ENCODE peak calls at places on chromosome 1, in seven cellular contexts. One of them, this sample, is unnamed. For H3K27me3, the result is how much of the 10 kb centered on the place peaks cover.

GRCh38 chr1:186858923-186859322 is 30.2 kb downstream of the PLA2G4A start:
- DNase-seq in PC-3: no peak
- DNase-seq in Peyer's patch: no peak
- DNase-seq in cardiac muscle cell: no peak
- DNase-seq in keratinocyte: peak
- DNase-seq in neuronal stem cell: no peak
- DNase-seq in GM23338: no peak
- DNase-seq in this sample: peak

GRCh38 chr1:115179397-115179835 is 90.1 kb upstream of the TSPAN2 start:
- DNase-seq in GM23338: no peak
- DNase-seq in keratinocyte: no peak
- DNase-seq in Peyer's patch: no peak
- DNase-seq in neuronal stem cell: no peak
- DNase-seq in cardiac muscle cell: no peak
- DNase-seq in PC-3: peak
- DNase-seq in this sample: peak

GRCh38 chr1:233901495-233901894 is 3.0 kb upstream of the SLC35F3 start:
- DNase-seq in cardiac muscle cell: no peak
- DNase-seq in Peyer's patch: no peak
- DNase-seq in PC-3: no peak
- DNase-seq in neuronal stem cell: no peak
- DNase-seq in GM23338: no peak
- DNase-seq in keratinocyte: no peak
- DNase-seq in this sample: no peak

GRCh38 chr1:216175714-216176113 is 247.5 kb downstream of the USH2A start:
- DNase-seq in neuronal stem cell: no peak
- DNase-seq in cardiac muscle cell: no peak
- DNase-seq in PC-3: peak
- DNase-seq in Peyer's patch: no peak
- DNase-seq in GM23338: peak
- DNase-seq in keratinocyte: no peak
- DNase-seq in this sample: no peak

GRCh38 chr1:95021794-95022193 is 51.0 kb downstream of the ALG14 start:
- DNase-seq in keratinocyte: no peak
- DNase-seq in Peyer's patch: no peak
- DNase-seq in cardiac muscle cell: no peak
- DNase-seq in GM23338: no peak
- DNase-seq in neuronal stem cell: no peak
- DNase-seq in PC-3: no peak
- DNase-seq in this sample: peak

GRCh38 chr1:42962641-42963377 is 4.1 kb upstream of the SLC2A1 start:
- DNase-seq in keratinocyte: no peak
- DNase-seq in neuronal stem cell: no peak
- DNase-seq in Peyer's patch: no peak
- DNase-seq in cardiac muscle cell: peak
- DNase-seq in GM23338: peak
- DNase-seq in PC-3: peak
- DNase-seq in this sample: peak

GRCh38 chr1:11977625-11978024 is 2.6 kb upstream of the MFN2 start:
- DNase-seq in neuronal stem cell: no peak
- DNase-seq in Peyer's patch: no peak
- DNase-seq in cardiac muscle cell: no peak
- DNase-seq in GM23338: no peak
- DNase-seq in keratinocyte: no peak
- DNase-seq in PC-3: no peak
- DNase-seq in this sample: peak

GRCh38 chr1:5993553-5994510 is 1.6 kb upstream of the NPHP4 start:
- DNase-seq in GM23338: peak
- DNase-seq in neuronal stem cell: no peak
- DNase-seq in PC-3: peak
- DNase-seq in keratinocyte: no peak
- DNase-seq in Peyer's patch: peak
- DNase-seq in cardiac muscle cell: no peak
- DNase-seq in this sample: no peak

GRCh38 chr1:202815120-202815519 is 4.4 kb downstream of the PCAT6 start:
- DNase-seq in neuronal stem cell: no peak
- DNase-seq in PC-3: peak
- DNase-seq in keratinocyte: no peak
- DNase-seq in GM23338: no peak
- DNase-seq in Peyer's patch: no peak
- DNase-seq in cardiac muscle cell: no peak
- DNase-seq in this sample: peak

DNA sequence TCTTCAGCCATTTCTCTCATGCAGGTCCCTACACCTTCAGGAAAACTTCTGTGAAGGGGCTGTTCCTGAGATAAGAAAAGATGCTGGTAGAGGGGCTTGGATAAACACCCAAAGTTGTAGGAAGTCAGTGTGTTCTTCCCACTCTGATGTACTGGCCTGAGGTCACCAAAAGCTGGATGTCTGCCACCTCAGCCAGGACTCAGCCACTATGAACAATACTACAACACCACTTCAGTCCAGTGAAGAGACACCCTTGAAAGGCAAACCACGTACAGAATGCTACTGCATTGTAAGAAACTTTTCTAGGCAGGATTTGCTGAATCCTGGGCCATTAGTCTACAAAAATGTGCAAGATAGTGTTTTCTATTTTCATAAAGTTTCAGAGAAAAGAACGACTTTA is 2.4 kb downstream of the PTPN14 start:
- DNase-seq in Peyer's patch: no peak
- DNase-seq in keratinocyte: no peak
- DNase-seq in PC-3: peak
- DNase-seq in GM23338: no peak
- DNase-seq in cardiac muscle cell: peak
- DNase-seq in neuronal stem cell: no peak
- DNase-seq in this sample: peak
- H3K27ac ChIP-seq in Peyer's patch: no peak
- H3K27ac ChIP-seq in keratinocyte: peak
- H3K27ac ChIP-seq in PC-3: no peak
- H3K27ac ChIP-seq in GM23338: no peak
- H3K27ac ChIP-seq in cardiac muscle cell: no peak
- H3K27ac ChIP-seq in neuronal stem cell: no peak
- H3K27ac ChIP-seq in this sample: peak

DNA sequence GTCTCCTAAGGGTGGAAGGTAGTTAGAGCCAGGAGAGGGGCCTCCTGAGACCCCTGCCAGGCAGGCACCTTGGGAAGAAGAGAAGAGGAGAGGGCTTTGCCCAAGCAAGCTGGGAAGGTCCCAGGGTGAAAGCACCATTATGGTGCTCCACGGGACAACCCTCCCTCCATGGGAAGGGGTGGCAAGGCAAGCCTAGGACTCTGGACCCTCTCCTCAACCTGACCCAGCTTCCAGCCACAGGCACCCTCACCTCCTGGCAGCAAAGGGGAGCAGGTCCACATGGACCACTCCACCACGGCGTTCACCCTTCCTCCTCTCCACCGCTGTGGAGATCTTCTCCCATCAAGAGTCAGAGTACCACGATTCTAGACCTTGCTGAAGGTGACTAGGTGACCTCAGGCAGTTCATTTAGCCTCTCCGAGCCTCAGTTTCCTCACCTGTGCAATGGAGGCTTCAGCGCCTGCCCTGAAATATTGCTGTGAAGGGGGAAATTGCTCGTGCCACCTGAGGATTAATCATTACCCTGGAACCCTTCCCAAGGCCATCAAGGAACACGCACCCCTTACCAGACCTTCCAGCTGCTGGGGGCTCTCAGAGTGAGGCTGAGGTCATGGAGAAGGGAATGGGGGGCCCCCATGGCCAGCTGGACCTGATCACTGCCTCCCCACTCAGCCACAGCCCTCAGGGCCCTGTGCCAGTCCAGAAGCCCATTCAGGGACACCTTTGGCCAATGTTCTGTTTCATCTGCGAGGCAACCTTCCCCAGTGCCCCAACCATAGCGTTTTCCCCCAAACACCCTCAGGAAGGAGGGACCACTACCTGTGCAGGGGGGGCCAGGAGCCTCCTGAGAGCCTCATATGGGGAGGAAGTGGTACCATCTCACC is 1.6 kb downstream of the RAP1GAP start:
- DNase-seq in Peyer's patch: no peak
- DNase-seq in neuronal stem cell: no peak
- DNase-seq in cardiac muscle cell: no peak
- DNase-seq in PC-3: no peak
- DNase-seq in keratinocyte: no peak
- DNase-seq in GM23338: no peak
- DNase-seq in this sample: no peak
- H3K27me3 ChIP-seq in Peyer's patch: under half
- H3K27me3 ChIP-seq in neuronal stem cell: under half
- H3K27me3 ChIP-seq in cardiac muscle cell: under half
- H3K27me3 ChIP-seq in PC-3: under half
- H3K27me3 ChIP-seq in keratinocyte: under half
- H3K27me3 ChIP-seq in GM23338: under half
- H3K27me3 ChIP-seq in this sample: under half

GRCh38 chr1:159854101-159854692 is 8.3 kb downstream of the VSIG8 start:
- DNase-seq in neuronal stem cell: peak
- DNase-seq in Peyer's patch: peak
- DNase-seq in GM23338: peak
- DNase-seq in cardiac muscle cell: peak
- DNase-seq in PC-3: peak
- DNase-seq in keratinocyte: no peak
- DNase-seq in this sample: peak
- H3K27ac ChIP-seq in neuronal stem cell: no peak
- H3K27ac ChIP-seq in Peyer's patch: peak
- H3K27ac ChIP-seq in GM23338: no peak
- H3K27ac ChIP-seq in cardiac muscle cell: no peak
- H3K27ac ChIP-seq in PC-3: peak
- H3K27ac ChIP-seq in keratinocyte: no peak
- H3K27ac ChIP-seq in this sample: peak

DNA sequence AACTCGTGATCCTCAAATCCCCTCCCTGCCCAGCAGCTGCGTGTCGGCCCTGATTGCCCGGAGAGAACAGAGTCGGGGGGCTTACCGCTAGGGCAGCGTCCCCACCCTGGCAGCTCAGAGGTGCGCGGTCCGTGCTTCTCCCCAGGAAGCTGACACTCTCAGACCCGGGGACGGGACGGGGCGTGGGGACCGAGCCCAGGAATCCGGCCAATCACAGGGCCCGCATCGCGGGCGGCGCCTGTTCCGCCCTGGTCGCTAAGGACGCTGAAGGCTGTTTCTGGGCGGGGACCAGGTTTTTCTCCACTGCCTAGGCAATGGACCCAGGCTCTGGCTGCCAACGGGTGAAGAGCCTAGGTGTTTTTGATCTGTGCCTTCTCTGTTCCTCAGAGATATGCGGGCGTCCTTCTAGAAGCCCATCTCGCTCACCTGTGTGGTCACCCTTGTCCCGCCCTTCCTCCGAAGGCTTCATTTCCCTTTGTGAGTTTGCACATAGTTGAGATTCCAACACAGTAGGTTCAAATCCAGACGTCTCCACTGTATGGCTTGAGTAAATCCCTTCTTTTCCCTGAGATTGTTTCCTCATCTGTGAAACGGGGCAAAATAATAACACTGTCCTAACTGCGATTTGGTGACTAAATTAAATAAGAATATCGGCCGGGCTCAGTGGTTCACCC is at the start of gene C1orf87:
- DNase-seq in neuronal stem cell: peak
- DNase-seq in GM23338: peak
- DNase-seq in keratinocyte: no peak
- DNase-seq in cardiac muscle cell: peak
- DNase-seq in PC-3: no peak
- DNase-seq in Peyer's patch: no peak
- DNase-seq in this sample: no peak
- H3K27me3 ChIP-seq in neuronal stem cell: under half
- H3K27me3 ChIP-seq in GM23338: under half
- H3K27me3 ChIP-seq in keratinocyte: under half
- H3K27me3 ChIP-seq in cardiac muscle cell: half or more
- H3K27me3 ChIP-seq in PC-3: under half
- H3K27me3 ChIP-seq in Peyer's patch: under half
- H3K27me3 ChIP-seq in this sample: under half

GRCh38 chr1:226632922-226633351 is 84.4 kb downstream of the STUM start:
- DNase-seq in GM23338: no peak
- DNase-seq in Peyer's patch: peak
- DNase-seq in neuronal stem cell: no peak
- DNase-seq in PC-3: no peak
- DNase-seq in keratinocyte: no peak
- DNase-seq in cardiac muscle cell: no peak
- DNase-seq in this sample: no peak

GRCh38 chr1:226634611-226635246 is 86.2 kb downstream of the STUM start:
- DNase-seq in PC-3: no peak
- DNase-seq in GM23338: no peak
- DNase-seq in Peyer's patch: peak
- DNase-seq in keratinocyte: no peak
- DNase-seq in neuronal stem cell: no peak
- DNase-seq in cardiac muscle cell: no peak
- DNase-seq in this sample: no peak

GRCh38 chr1:226635456-226635941 is 86.9 kb downstream of the STUM start:
- DNase-seq in PC-3: peak
- DNase-seq in Peyer's patch: peak
- DNase-seq in cardiac muscle cell: no peak
- DNase-seq in keratinocyte: no peak
- DNase-seq in neuronal stem cell: no peak
- DNase-seq in GM23338: no peak
- DNase-seq in this sample: no peak

GRCh38 chr1:226633541-226634155 is 85.1 kb downstream of the STUM start:
- DNase-seq in cardiac muscle cell: no peak
- DNase-seq in neuronal stem cell: no peak
- DNase-seq in keratinocyte: no peak
- DNase-seq in GM23338: no peak
- DNase-seq in PC-3: no peak
- DNase-seq in Peyer's patch: peak
- DNase-seq in this sample: no peak

GRCh38 chr1:226634156-226634588 is 85.6 kb downstream of the STUM start:
- DNase-seq in neuronal stem cell: peak
- DNase-seq in Peyer's patch: peak
- DNase-seq in keratinocyte: no peak
- DNase-seq in cardiac muscle cell: peak
- DNase-seq in GM23338: peak
- DNase-seq in PC-3: peak
- DNase-seq in this sample: peak
- H3K27ac ChIP-seq in neuronal stem cell: no peak
- H3K27ac ChIP-seq in Peyer's patch: peak
- H3K27ac ChIP-seq in keratinocyte: no peak
- H3K27ac ChIP-seq in cardiac muscle cell: no peak
- H3K27ac ChIP-seq in GM23338: no peak
- H3K27ac ChIP-seq in PC-3: peak
- H3K27ac ChIP-seq in this sample: no peak

DNA sequence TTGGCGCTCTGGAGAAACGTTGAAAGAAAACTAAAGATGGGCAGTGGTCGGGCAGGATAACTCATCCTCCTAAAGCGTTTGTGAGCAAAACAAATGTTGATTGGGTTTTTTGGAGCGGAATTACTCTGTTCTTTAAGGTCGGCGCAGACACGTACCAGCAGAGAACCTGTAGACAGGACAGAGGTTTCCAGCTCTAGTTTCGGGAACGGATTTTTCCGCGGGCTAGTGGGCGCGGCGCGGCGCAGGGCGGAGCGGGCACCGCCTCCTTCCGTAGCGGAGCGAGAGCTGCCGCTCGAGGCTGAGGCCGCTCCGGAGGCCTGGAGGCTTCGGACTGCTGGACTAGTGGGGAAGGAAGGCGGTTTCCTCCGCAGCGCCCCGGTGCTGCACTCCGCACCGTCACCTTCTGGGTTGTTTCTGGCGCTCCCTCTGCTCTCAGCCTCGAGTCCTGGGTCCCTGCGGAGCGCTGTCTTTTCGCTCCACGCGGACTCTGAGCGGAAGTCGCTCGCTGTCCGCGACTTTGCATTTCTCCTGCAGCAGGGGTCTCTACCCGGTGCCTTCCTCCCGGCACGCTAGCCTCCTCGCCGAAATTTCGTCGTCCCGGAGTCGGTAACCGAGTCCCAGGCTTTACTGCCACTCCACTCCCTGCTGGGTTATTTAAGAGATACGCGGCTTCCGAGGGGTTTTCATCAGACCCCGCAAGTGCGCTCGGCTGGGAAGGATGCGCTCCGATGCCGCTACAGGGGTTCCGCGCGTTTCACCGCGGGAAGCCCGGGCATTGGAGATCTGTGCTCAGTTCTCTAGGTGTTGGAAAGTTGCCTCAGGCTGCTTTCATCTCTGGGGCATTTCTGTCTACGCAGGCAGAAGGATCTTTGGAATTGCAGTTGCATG is 7.0 kb downstream of the FOXD2 start:
- DNase-seq in cardiac muscle cell: peak
- DNase-seq in Peyer's patch: no peak
- DNase-seq in PC-3: no peak
- DNase-seq in GM23338: peak
- DNase-seq in keratinocyte: no peak
- DNase-seq in neuronal stem cell: no peak
- DNase-seq in this sample: peak
- H3K27me3 ChIP-seq in cardiac muscle cell: half or more
- H3K27me3 ChIP-seq in Peyer's patch: under half
- H3K27me3 ChIP-seq in PC-3: under half
- H3K27me3 ChIP-seq in GM23338: half or more
- H3K27me3 ChIP-seq in keratinocyte: half or more
- H3K27me3 ChIP-seq in neuronal stem cell: half or more
- H3K27me3 ChIP-seq in this sample: half or more